ENCODE peak calls at places on chromosomes 6 and 20, in four cellular contexts. F is adipocyte, G is left ventricle myocardium superior, A is psoas muscle. C is an unnamed sample.
A peak's percentile ranks its signal among the peaks of the same experiment; 100 is the strongest.

GRCh38 chr6:37602360-37602759 is 95.3 kb downstream of the MDGA1 start:
- DNase-seq in G (no peak), A (no peak), F (peak; percentile 59), C (no peak)

GRCh38 chr20:50607850-50608749 is 83.2 kb downstream of the RIPOR3 start:
- DNase-seq in G (no peak), F (no peak), A (no peak), C (no peak)

GRCh38 chr20:53163486-53163885 is 191.3 kb downstream of the TSHZ2 start:
- DNase-seq in A (peak; percentile 34), G (no peak), F (no peak), C (no peak)

GRCh38 chr6:119071576-119071975 is 6.9 kb downstream of the FAM184A start:
- DNase-seq in F (no peak), G (no peak), A (no peak), C (no peak)

GRCh38 chr20:25865715-25866656 is 169.3 kb upstream of the ZNF337 start:
- DNase-seq in F (peak; percentile 89), A (peak; percentile 79), G (peak; percentile 90), C (peak; percentile 59)

GRCh38 chr6:1657116-1657776 is 47.5 kb downstream of the FOXC1 start:
- DNase-seq in A (no peak), G (no peak), F (no peak), C (no peak)

GRCh38 chr20:10591956-10592521 is 81.8 kb downstream of the JAG1 start:
- DNase-seq in F (peak; percentile 42), A (no peak), G (no peak), C (no peak)

GRCh38 chr6:10397756-10398438 is 17.0 kb downstream of the TFAP2A start:
- DNase-seq in A (no peak), F (peak; percentile 42), G (no peak), C (no peak)

GRCh38 chr6:108616544-108616943 is 55.8 kb downstream of the FOXO3 start:
- DNase-seq in F (peak; percentile 62), A (no peak), G (no peak), C (no peak)

GRCh38 chr20:31608256-31608980 is 3.3 kb downstream of the ID1 start:
- DNase-seq in G (peak; percentile 81), F (peak; percentile 85), A (peak; percentile 82), C (no peak)

GRCh38 chr6:14147891-14148290 is 30.3 kb downstream of the CD83 start:
- DNase-seq in A (no peak), F (no peak), G (no peak), C (no peak)

GRCh38 chr20:12610871-12611270 is 397.9 kb upstream of the SPTLC3 start:
- DNase-seq in G (no peak), A (no peak), F (no peak), C (no peak)

GRCh38 chr20:41533537-41534136 is 84.5 kb downstream of the CHD6 start:
- DNase-seq in G (no peak), F (no peak), A (no peak), C (no peak)

GRCh38 chr6:45697605-45698004 is 318.1 kb downstream of the CLIC5 start:
- DNase-seq in A (no peak), F (peak; percentile 93), G (no peak), C (no peak)

GRCh38 chr6:36967757-36968156 is 13.2 kb downstream of the PI16 start:
- DNase-seq in F (no peak), G (no peak), A (no peak), C (no peak)

GRCh38 chr20:8755340-8756118 is 313.4 kb upstream of the PLCB4 start:
- DNase-seq in G (no peak), A (no peak), F (no peak), C (no peak)

GRCh38 chr20:56400001-56400640 is 7.7 kb downstream of the CSTF1 start:
- DNase-seq in A (no peak), G (no peak), F (peak; percentile 91), C (peak; percentile 30)

GRCh38 chr20:32570401-32571190 is 14.5 kb downstream of the NOL4L start:
- DNase-seq in A (no peak), G (no peak), F (no peak), C (no peak)

GRCh38 chr20:6055981-6056569 is 2.2 kb upstream of the LRRN4 start:
- DNase-seq in F (no peak), G (peak; percentile 40), A (no peak), C (no peak)

GRCh38 chr6:140774080-140774505 is 1358.6 kb upstream of the GJE1 start:
- DNase-seq in G (no peak), A (no peak), F (peak; percentile 75), C (no peak)

GRCh38 chr20:17505664-17506517 is 25.3 kb downstream of the BFSP1 start:
- DNase-seq in G (no peak), A (no peak), F (peak; percentile 36), C (no peak)

GRCh38 chr6:137013031-137013430 is 31.7 kb downstream of the IL20RA start:
- DNase-seq in G (no peak), A (no peak), F (no peak), C (no peak)

GRCh38 chr6:14791525-14791924 is 454.3 kb upstream of the JARID2 start:
- DNase-seq in G (no peak), A (no peak), F (peak; percentile 24), C (no peak)

GRCh38 chr6:84575264-84575663 is 189.1 kb downstream of the TBX18 start:
- DNase-seq in A (no peak), F (no peak), G (no peak), C (no peak)

GRCh38 chr6:15620616-15621015 is 42.2 kb downstream of the DTNBP1 start:
- DNase-seq in F (no peak), G (no peak), A (no peak), C (no peak)

GRCh38 chr6:169489642-169490408 is 212.0 kb downstream of the WDR27 start:
- DNase-seq in A (no peak), G (no peak), F (peak; percentile 36), C (no peak)

GRCh38 chr6:146029573-146030184 is 817 bp downstream of the GRM1 start:
- DNase-seq in G (no peak), F (no peak), A (no peak), C (no peak)

GRCh38 chr6:16239798-16240123 is 1.4 kb downstream of the GMPR start:
- DNase-seq in A (no peak), G (no peak), F (no peak), C (no peak)

GRCh38 chr6:28977351-28978136 is 27.6 kb downstream of the ZNF311 start:
- DNase-seq in A (peak; percentile 27), G (peak; percentile 41), F (peak; percentile 25), C (no peak)

GRCh38 chr20:48331518-48332286 is 496.1 kb downstream of the PREX1 start:
- DNase-seq in G (no peak), A (no peak), F (no peak), C (no peak)

GRCh38 chr6:4350571-4351505 is 215.5 kb upstream of the ECI2 start:
- DNase-seq in F (no peak), G (peak; percentile 39), A (no peak), C (no peak)

GRCh38 chr6:89411269-89412070 is 603 bp downstream of the RRAGD start:
- DNase-seq in F (peak; percentile 49), G (peak; percentile 62), A (peak; percentile 64), C (peak; percentile 1)